ENCODE peak calls at places on chromosomes 16 and 17, in seven cellular contexts. A is GM12878, E is K562, K is HCT116, R is HepG2, P is SK-N-SH, H is H1. Y is an unnamed sample.

GRCh38 chr17:71330099-71330375 is 790.8 kb upstream of the SOX9 start:
- DNase-seq in A (no peak), E (no peak), K (no peak), R (no peak), P (no peak), H (no peak), Y (no peak)

GRCh38 chr16:57092786-57093301 is 461 bp downstream of the CPNE2 start:
- DNase-seq in A (no peak), E (peak), K (no peak), R (no peak), P (peak), H (peak), Y (no peak)

GRCh38 chr17:12229315-12229714 is 208.6 kb downstream of the MAP2K4 start:
- DNase-seq in A (no peak), E (no peak), K (no peak), R (no peak), P (no peak), H (no peak), Y (no peak)

GRCh38 chr17:37779554-37779953 is 34.7 kb upstream of the HNF1B start:
- DNase-seq in A (no peak), E (no peak), K (no peak), R (no peak), P (no peak), H (no peak), Y (no peak)

GRCh38 chr17:68089881-68090280 is 54.3 kb downstream of the KPNA2 start:
- DNase-seq in A (no peak), E (no peak), K (peak), R (peak), P (no peak), H (no peak), Y (peak)

GRCh38 chr16:2190002-2190658 is 6.3 kb downstream of the CASKIN1 start:
- DNase-seq in A (no peak), E (no peak), K (no peak), R (peak), P (no peak), H (no peak), Y (no peak)

GRCh38 chr17:6435968-6436367 is 1.0 kb upstream of the AIPL1 start:
- DNase-seq in A (no peak), E (peak), K (peak), R (peak), P (peak), H (peak), Y (peak)

GRCh38 chr17:46742539-46743270 is 75.8 kb downstream of the WNT3 start:
- DNase-seq in A (no peak), E (peak), K (peak), R (no peak), P (no peak), H (no peak), Y (no peak)

GRCh38 chr17:78973196-78973595 is 6.5 kb downstream of the LGALS3BP start:
- DNase-seq in A (no peak), E (no peak), K (no peak), R (no peak), P (peak), H (peak), Y (no peak)

GRCh38 chr16:59574296-59574695 is 840.2 kb upstream of the GOT2 start:
- DNase-seq in A (no peak), E (no peak), K (no peak), R (no peak), P (no peak), H (no peak), Y (no peak)

GRCh38 chr17:41739661-41740352 is 5.4 kb upstream of the HAP1 start:
- DNase-seq in A (no peak), E (no peak), K (no peak), R (peak), P (no peak), H (no peak), Y (no peak)

GRCh38 chr17:65041518-65041917 is 15.0 kb downstream of the GNA13 start:
- DNase-seq in A (no peak), E (no peak), K (no peak), R (no peak), P (no peak), H (no peak), Y (no peak)

GRCh38 chr16:9039208-9039607 is 52.2 kb upstream of the HAPSTR1 start:
- DNase-seq in A (no peak), E (no peak), K (no peak), R (no peak), P (no peak), H (no peak), Y (no peak)

GRCh38 chr17:32936894-32937500 is 9.0 kb downstream of the TMEM98 start:
- DNase-seq in A (no peak), E (peak), K (peak), R (peak), P (peak), H (peak), Y (peak)

GRCh38 chr17:47633996-47634395 is 15.7 kb upstream of the KPNB1 start:
- DNase-seq in A (no peak), E (no peak), K (no peak), R (no peak), P (no peak), H (no peak), Y (no peak)

GRCh38 chr17:55348749-55349354 is 72.8 kb downstream of the MMD start:
- DNase-seq in A (no peak), E (peak), K (peak), R (peak), P (peak), H (peak), Y (no peak)

GRCh38 chr17:2400474-2400866 is 390 bp downstream of the MNT start:
- DNase-seq in A (no peak), E (peak), K (no peak), R (peak), P (peak), H (peak), Y (no peak)

GRCh38 chr17:12395733-12396354 is 269.8 kb upstream of the MYOCD start:
- DNase-seq in A (no peak), E (peak), K (peak), R (peak), P (peak), H (peak), Y (peak)

GRCh38 chr16:72291531-72291981 is 119.6 kb upstream of the PMFBP1 start:
- DNase-seq in A (no peak), E (no peak), K (peak), R (peak), P (no peak), H (no peak), Y (no peak)

GRCh38 chr16:29009050-29009837 is 24.4 kb downstream of the LAT start:
- DNase-seq in A (no peak), E (peak), K (no peak), R (no peak), P (no peak), H (no peak), Y (no peak)

GRCh38 chr17:17819561-17819995 is 17.2 kb downstream of the SREBF1 start:
- DNase-seq in A (peak), E (peak), K (no peak), R (peak), P (peak), H (no peak), Y (no peak)

GRCh38 chr17:67568961-67569360 is 148.8 kb upstream of the NOL11 start:
- DNase-seq in A (no peak), E (no peak), K (no peak), R (no peak), P (no peak), H (no peak), Y (no peak)

GRCh38 chr17:4293572-4293971 is 29.8 kb upstream of the ANKFY1 start:
- DNase-seq in A (peak), E (no peak), K (no peak), R (no peak), P (no peak), H (no peak), Y (no peak)

GRCh38 chr17:29401237-29401636 is 11.1 kb downstream of the TAOK1 start:
- DNase-seq in A (no peak), E (no peak), K (no peak), R (no peak), P (no peak), H (no peak), Y (no peak)

GRCh38 chr17:80114758-80115157 is 13.4 kb downstream of the GAA start:
- DNase-seq in A (no peak), E (no peak), K (no peak), R (no peak), P (no peak), H (no peak), Y (no peak)

GRCh38 chr17:61809816-61810392 is 53.4 kb downstream of the BRIP1 start:
- DNase-seq in A (no peak), E (no peak), K (no peak), R (no peak), P (no peak), H (no peak), Y (no peak)

GRCh38 chr16:19919142-19919541 is 34.5 kb upstream of the GPRC5B start:
- DNase-seq in A (no peak), E (no peak), K (no peak), R (peak), P (no peak), H (no peak), Y (no peak)

GRCh38 chr17:44793885-44794698 is 35.3 kb downstream of the ADAM11 start:
- DNase-seq in A (no peak), E (no peak), K (no peak), R (no peak), P (no peak), H (no peak), Y (no peak)

GRCh38 chr17:37842401-37842800 is 81.8 kb upstream of the TBC1D3K start:
- DNase-seq in A (no peak), E (no peak), K (no peak), R (no peak), P (no peak), H (no peak), Y (no peak)

GRCh38 chr16:30121741-30122620 is 1.0 kb downstream of the MAPK3 start:
- DNase-seq in A (no peak), E (no peak), K (no peak), R (no peak), P (peak), H (peak), Y (no peak)

GRCh38 chr16:56812884-56813283 is 52.1 kb upstream of the SLC12A3 start:
- DNase-seq in A (no peak), E (no peak), K (no peak), R (peak), P (no peak), H (no peak), Y (no peak)

GRCh38 chr16:71360378-71360777 is 1.9 kb downstream of the CALB2 start:
- DNase-seq in A (no peak), E (no peak), K (peak), R (peak), P (no peak), H (no peak), Y (no peak)

GRCh38 chr16:11263737-11264136 is 5.4 kb downstream of the TNP2 start:
- DNase-seq in A (no peak), E (no peak), K (no peak), R (no peak), P (no peak), H (no peak), Y (no peak)

GRCh38 chr17:44827863-44828262 is 2.2 kb downstream of the GJC1 start:
- DNase-seq in A (no peak), E (no peak), K (no peak), R (no peak), P (no peak), H (no peak), Y (no peak)

GRCh38 chr16:24257965-24258364 is 1.8 kb downstream of the CACNG3 start:
- DNase-seq in A (no peak), E (no peak), K (no peak), R (no peak), P (no peak), H (no peak), Y (no peak)

DNA sequence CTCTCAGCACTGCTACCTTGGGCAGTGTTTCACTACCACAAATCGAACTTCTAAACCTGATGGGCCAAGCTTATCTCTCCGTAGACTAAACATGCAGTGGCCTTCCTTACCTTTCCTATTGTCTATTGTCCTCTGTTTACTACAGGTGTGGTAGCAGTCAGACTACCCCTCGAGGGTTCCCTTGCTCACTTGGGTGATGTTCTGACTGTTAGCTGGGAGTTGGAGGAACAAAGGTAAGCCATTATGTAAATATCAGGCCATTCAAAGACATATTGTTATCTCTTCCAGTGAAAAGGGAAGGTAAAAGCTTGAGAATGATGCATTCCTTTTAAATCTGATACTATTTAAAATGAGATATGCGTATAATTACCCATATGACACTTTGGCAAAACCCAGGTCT is 828.3 kb upstream of the EEF2KMT start:
- DNase-seq in A (no peak), E (no peak), K (no peak), R (no peak), P (no peak), H (no peak), Y (peak)
- TF ChIP-seq YY1 in A (no peak), E (no peak), K (no peak), R (no peak), P (no peak), H (no peak), Y (no peak)

DNA sequence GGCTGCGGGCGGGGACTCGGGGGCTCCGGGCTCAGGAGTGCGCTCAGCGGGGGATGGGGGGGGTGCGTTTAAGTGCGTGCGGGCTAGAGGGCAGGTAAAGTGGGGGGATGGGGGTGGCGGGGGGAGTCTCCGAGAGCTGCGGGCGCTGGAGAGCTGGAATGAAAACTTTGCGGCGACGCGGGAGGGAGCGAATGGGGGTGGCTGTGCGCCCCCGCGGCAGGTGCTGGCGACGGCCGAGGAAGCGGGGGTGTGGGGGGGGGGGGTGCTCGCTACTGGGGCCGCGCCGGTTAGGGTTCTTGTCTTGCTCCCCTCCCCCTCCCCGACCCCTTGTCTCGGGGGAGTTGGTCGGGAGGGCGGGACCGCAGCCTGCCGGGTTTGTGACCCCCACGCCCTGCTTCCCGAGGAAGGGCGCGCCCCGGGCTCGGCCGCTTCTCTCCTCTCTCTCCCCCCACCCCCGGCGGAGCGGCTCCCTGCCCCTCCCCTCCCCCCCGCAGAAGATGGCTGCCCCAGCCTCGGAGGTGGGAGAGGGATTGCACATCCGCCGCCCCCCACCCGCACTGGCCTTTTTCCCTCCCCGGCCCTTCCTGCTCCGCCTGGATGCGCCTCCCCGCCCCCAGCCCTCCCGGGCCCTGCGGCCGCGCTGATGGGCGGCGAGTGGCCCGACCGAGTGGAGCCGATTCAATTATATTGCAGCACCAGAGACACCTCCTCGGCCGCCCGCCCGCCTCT is 651 bp downstream of the GSE1 start:
- DNase-seq in A (no peak), E (peak), K (no peak), R (peak), P (peak), H (peak), Y (no peak)
- TF ChIP-seq YY1 in A (peak), E (peak), K (no peak), R (peak), P (no peak), H (no peak), Y (no peak)

DNA sequence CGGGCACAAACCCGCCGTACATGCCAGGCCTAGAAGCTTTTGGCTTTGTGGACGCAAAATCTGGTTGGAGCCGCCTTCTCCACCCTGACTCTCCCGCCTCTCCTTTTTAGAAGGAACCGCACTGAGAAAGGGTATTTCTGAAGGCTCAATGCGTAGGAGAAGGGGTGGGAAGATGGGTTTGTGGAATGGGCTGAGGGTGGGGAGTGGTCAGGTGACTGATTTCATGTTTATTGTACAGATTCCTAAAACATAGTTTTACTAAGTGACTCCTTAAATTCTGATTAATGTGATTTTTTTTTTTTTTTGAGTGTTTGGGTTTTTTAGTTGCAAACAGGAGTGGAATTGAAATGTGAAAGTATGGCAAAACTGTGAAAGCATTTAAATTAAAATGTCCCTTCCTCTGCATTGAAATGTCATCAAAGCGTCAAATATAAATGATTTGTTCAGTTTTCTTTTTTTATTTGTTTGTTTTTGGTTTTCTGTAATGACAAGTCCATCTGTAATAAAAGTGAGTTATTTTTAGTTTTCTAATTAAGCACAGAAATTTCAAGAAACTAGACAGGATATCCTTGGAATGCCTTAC is 1.8 kb upstream of the TOB1 start:
- DNase-seq in A (no peak), E (peak), K (no peak), R (no peak), P (no peak), H (no peak), Y (no peak)
- TF ChIP-seq YY1 in A (no peak), E (no peak), K (no peak), R (no peak), P (no peak), H (no peak), Y (no peak)

DNA sequence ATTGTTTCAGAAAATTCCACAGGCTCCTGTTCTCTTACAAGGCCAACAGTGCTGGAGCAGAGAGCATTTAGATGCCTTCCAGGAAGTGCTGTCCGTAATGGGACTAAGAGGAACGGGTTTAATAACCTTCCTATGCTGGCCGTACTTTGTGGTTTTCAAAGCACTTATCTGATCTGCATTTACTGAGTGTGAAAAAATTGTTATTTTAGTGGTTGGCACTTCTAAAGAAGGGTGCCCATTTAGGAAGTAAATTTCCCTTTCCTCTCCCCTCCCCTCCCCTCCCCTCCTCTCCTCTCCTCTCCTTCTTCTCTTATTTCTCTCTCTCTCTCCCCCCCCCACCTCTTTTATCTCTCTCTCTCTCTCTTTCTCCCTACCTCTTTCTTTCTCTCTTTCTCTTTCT is 72.0 kb upstream of the DNAJA2 start:
- DNase-seq in A (no peak), E (no peak), K (no peak), R (no peak), P (no peak), H (no peak), Y (no peak)
- TF ChIP-seq YY1 in A (no peak), E (no peak), K (no peak), R (no peak), P (no peak), H (no peak), Y (no peak)

DNA sequence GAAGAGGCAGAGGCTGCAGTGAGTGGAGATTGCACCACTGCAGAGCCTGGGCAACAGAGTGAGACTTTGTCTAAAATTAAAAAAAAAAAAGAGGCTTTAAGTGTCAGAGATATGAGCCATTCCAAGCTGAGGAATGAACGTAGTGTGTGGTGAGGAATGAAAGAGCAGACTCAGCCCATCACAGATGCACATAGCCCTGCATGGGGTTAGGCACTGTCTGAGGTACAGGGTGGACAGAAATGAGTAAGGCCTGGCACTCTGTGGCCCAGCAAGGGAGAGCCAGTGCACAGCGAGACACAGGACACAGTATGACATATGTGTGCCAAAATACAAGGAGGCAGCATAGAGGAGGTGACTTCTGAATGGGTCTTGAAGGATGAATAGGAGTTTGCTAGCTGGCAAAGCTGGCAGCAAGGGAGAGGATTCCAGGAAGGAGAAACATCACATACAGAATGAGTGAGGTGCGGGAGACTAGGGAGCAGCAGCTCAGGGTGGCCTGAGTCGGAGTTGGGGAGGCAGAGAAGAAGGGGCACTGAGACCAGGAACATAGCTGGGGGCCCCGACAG is 8.7 kb upstream of the ZNF469 start:
- DNase-seq in A (no peak), E (no peak), K (no peak), R (no peak), P (no peak), H (no peak), Y (no peak)
- TF ChIP-seq YY1 in A (no peak), E (no peak), K (no peak), R (no peak), P (no peak), H (no peak), Y (no peak)

GRCh38 chr17:56447166-56447565 is 146.3 kb upstream of the NOG start:
- DNase-seq in A (no peak), E (no peak), K (no peak), R (no peak), P (no peak), H (no peak), Y (no peak)
- TF ChIP-seq YY1 in A (no peak), E (no peak), K (no peak), R (no peak), P (no peak), H (no peak), Y (no peak)

GRCh38 chr16:695355-696089 is 5.3 kb upstream of the WDR24 start:
- DNase-seq in A (no peak), E (peak), K (no peak), R (no peak), P (no peak), H (peak), Y (no peak)
- TF ChIP-seq YY1 in A (no peak), E (peak), K (peak), R (peak), P (no peak), H (peak), Y (no peak)

Y was measured in NT2/D1.